ENCODE peak calls at places on chromosomes 4 and X, in four cellular contexts. S, K, Q and E are unnamed samples. For H3K9me3, the result is how much of the 10 kb centered on the place peaks cover.

GRCh38 chr4:6389426-6389825 is 83.0 kb downstream of the PPP2R2C start:
- DNase-seq in S (no peak), K (no peak), Q (no peak), E (no peak)

GRCh38 chr4:174423257-174423944 is 98.9 kb downstream of the HPGD start:
- DNase-seq in S (no peak), K (peak), Q (peak), E (no peak)

GRCh38 chr4:173763374-173763773 is 233.3 kb upstream of the HAND2 start:
- DNase-seq in S (no peak), K (no peak), Q (no peak), E (no peak)

GRCh38 chr4:78622253-78622979 is 70.8 kb downstream of the ANXA3 start:
- DNase-seq in S (no peak), K (no peak), Q (peak), E (peak)

GRCh38 chr4:102169345-102169744 is 175.9 kb downstream of the SLC39A8 start:
- DNase-seq in S (no peak), K (peak), Q (no peak), E (peak)

GRCh38 chr4:103306870-103307345 is 108.8 kb upstream of the CENPE start:
- DNase-seq in S (peak), K (peak), Q (no peak), E (peak)

GRCh38 chr4:74426101-74426500 is 18.8 kb upstream of the AREG start:
- DNase-seq in S (no peak), K (no peak), Q (no peak), E (no peak)

GRCh38 chr4:104596189-104596588 is 101.5 kb upstream of the CXXC4 start:
- DNase-seq in S (no peak), K (no peak), Q (no peak), E (no peak)

GRCh38 chr4:8917868-8918783 is 46.5 kb upstream of the HMX1 start:
- DNase-seq in S (peak), K (peak), Q (peak), E (peak)

GRCh38 chr4:11194431-11194830 is 234.3 kb downstream of the HS3ST1 start:
- DNase-seq in S (no peak), K (no peak), Q (no peak), E (no peak)

GRCh38 chr4:11197942-11198341 is 230.8 kb downstream of the HS3ST1 start:
- DNase-seq in S (no peak), K (no peak), Q (no peak), E (no peak)

GRCh38 chr4:11198516-11199305 is 230.0 kb downstream of the HS3ST1 start:
- DNase-seq in S (no peak), K (no peak), Q (no peak), E (no peak)
- H3K9me3 ChIP-seq in S (under half), K (under half), Q (under half), E (under half)

DNA sequence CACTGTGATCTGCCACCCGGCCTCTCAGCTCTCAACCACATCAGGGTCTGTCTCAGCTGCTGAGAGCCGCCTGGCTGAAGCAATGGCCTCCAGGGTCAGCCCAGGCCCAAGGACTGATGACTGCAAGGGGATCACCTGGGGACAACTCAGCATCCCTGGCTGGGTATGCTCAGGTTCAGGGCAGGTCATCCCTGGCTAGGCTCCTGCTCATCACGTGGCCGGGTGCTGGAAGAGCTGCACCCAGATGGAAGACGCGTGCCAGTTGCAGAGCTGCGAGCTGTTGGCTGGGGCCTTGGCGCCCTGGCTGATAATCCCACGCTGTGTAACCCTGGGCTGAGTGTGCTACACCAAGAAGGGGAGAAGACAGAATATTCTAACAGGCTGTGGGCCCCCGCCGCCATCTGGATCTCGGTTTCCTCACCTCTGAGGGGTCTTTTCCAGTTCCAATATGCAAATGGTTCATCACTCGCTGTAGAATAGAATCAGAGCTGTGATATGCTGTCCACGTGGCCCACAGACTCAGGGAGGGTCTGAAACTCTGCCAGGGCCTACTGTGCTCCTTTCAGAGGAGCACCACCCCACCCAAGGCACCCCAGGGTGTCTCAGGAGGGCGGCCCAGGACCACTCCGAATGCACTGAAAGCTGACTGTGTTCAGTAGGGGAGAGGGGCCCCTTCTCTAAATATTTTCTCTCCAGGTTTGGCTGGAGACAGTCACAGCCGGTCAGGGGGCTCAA is 338.8 kb downstream of the BCOR start:
- DNase-seq in S (no peak), K (no peak), Q (no peak), E (no peak)
- H3K27ac ChIP-seq in S (peak), K (peak), Q (peak), E (no peak)

DNA sequence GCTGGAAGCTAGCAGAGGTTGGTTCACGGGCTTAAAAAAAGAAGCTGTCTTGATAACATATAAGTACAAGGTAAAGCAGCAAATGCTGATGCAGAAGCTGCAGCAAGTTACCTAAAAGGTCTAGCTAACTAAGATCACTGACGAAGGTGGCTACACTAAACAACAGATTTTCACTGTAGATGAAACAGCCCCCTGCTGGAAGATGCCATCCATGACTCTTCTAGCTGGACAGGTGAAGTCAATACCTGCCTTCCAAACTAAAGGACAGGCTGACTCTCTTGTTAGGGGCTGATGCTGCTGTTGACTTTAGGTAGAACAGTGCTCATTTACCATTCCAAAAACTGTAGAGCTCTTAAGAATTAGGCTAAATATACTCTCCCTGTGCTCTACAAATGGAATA is 99.5 kb downstream of the FBXW7 start:
- DNase-seq in S (no peak), K (no peak), Q (no peak), E (peak)
- TF ChIP-seq CTCF in S (no peak), K (no peak), Q (no peak), E (peak)

GRCh38 chr4:48109413-48110263 is 24.4 kb downstream of the TXK start:
- DNase-seq in S (no peak), K (no peak), Q (peak), E (peak)

GRCh38 chr4:48112017-48112667 is 21.9 kb downstream of the TXK start:
- DNase-seq in S (no peak), K (no peak), Q (no peak), E (peak)

GRCh38 chr4:48108309-48109073 is 25.6 kb downstream of the TXK start:
- DNase-seq in S (no peak), K (no peak), Q (no peak), E (no peak)

GRCh38 chr4:48114396-48114795 is 19.7 kb downstream of the TXK start:
- DNase-seq in S (no peak), K (no peak), Q (no peak), E (no peak)

GRCh38 chr4:48110452-48110978 is 23.5 kb downstream of the TXK start:
- DNase-seq in S (no peak), K (no peak), Q (no peak), E (no peak)
- H3K9me3 ChIP-seq in S (under half), K (under half), Q (under half), E (under half)

GRCh38 chr4:36280555-36280954 is 861 bp upstream of the DTHD1 start:
- DNase-seq in S (no peak), K (no peak), Q (no peak), E (peak)
- H3K27ac ChIP-seq in S (no peak), K (no peak), Q (no peak), E (no peak)

GRCh38 chr4:76982638-76983579 is 33.4 kb downstream of the SEPTIN11 start:
- DNase-seq in S (no peak), K (no peak), Q (no peak), E (no peak)
- TF ChIP-seq CTCF in S (no peak), K (peak), Q (no peak), E (peak)

DNA sequence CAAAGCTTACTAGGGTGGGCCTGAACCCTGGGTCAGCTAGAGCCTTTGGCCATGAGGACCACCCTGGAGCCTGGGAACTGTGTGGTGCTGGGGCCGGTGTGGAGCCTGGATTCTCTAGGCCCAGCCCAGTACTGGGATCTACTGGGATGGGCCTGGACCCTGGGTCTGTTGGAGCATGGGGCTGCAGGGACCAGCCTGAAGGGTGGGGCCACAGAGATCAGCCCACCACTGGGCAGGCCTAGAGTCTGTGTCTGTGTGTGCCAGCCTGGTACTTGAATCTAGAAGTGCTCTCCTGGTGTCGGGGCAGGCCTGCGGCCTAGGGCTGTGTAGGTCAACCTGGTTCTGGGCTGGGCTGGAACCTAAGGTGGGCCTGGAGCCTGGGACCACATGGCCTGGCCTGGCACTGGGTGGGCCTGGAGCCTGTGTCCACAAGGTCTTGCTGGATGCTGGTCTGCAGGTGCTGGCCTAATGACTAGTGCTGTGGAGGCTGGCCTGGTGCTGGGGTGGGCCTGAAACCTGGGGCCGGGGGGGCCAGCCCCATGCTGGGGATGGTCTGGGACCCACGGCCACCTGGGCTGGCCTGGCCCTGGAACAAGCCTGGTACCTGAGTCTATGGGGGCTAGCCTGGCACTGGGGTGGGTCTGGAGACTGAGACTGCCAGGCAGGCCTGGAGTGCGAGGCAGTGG is 21.1 kb downstream of the KANTR start:
- DNase-seq in S (no peak), K (no peak), Q (no peak), E (no peak)
- H3K9me3 ChIP-seq in S (under half), K (under half), Q (under half), E (under half)

GRCh38 chr4:4477391-4477790 is 64.5 kb downstream of the STX18 start:
- DNase-seq in S (no peak), K (no peak), Q (peak), E (no peak)
- H3K27ac ChIP-seq in S (no peak), K (no peak), Q (no peak), E (no peak)

GRCh38 chrX:103688949-103689348 is 2.5 kb upstream of the MORF4L2 start:
- DNase-seq in S (no peak), K (no peak), Q (peak), E (no peak)
- TF ChIP-seq CTCF in S (peak), K (peak), Q (peak), E (peak)

DNA sequence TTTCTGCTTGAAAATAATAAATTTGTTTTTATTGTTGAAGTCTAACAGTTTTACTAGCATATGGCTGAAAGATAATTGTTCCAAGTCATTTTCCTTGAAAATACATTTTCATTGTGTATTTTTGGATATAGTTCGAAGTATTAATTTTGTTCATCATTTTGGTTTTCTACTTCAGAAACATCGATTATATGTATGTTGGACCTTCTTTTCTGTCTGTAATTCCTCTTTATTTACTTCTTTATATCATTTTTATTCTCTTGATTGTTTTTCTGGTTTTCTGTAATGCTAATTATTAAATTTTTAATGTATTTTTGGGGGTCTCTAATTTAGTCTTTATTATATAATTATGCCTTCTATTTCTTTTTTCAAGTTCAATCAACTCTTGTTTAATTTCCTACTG is 407.1 kb upstream of the FRG1 start:
- DNase-seq in S (no peak), K (no peak), Q (no peak), E (no peak)
- H3K9me3 ChIP-seq in S (under half), K (under half), Q (under half), E (under half)